ENCODE peak calls at places on chromosomes 12 and 14, in eight cellular contexts. P is stimulated activated CD8-positive, alpha-beta memory T cell treated with anti-CD3 and anti-CD28 coated beads, Interleukin-15, amount 100 ng/mL, for 1 hour; T is HS-5; D is G401; Q is activated CD8-positive, alpha-beta memory T cell treated with anti-CD3 and anti-CD28 coated beads for 1 hour; J is hippocampal formation; N is GM03348; Z is H54. M is an unnamed sample.

GRCh38 chr12:13198240-13198639 is 1.7 kb downstream of the EMP1 start:
- DNase-seq in P (no peak), T (no peak), D (no peak), Q (no peak), J (no peak), N (no peak), Z (no peak), M (no peak)

GRCh38 chr12:124517260-124518050 is 50.0 kb downstream of the NCOR2 start:
- DNase-seq in P (no peak), T (no peak), D (peak; percentile 86), Q (no peak), J (peak; percentile 57), N (peak; percentile 73), Z (no peak), M (peak; percentile 35)

GRCh38 chr14:89805501-89805900 is 149.0 kb downstream of the EFCAB11 start:
- DNase-seq in P (no peak), T (no peak), D (no peak), Q (no peak), J (no peak), N (no peak), Z (no peak), M (no peak)

GRCh38 chr12:41983896-41984295 is 160.8 kb downstream of the GXYLT1 start:
- DNase-seq in P (no peak), T (no peak), D (no peak), Q (no peak), J (no peak), N (no peak), Z (no peak), M (no peak)

GRCh38 chr12:52147367-52147972 is 44.3 kb downstream of the KRT80 start:
- DNase-seq in P (no peak), T (peak; percentile 95), D (no peak), Q (no peak), J (no peak), N (peak; percentile 99), Z (peak; percentile 91), M (no peak)

GRCh38 chr12:40647651-40648050 is 44.6 kb upstream of the CNTN1 start:
- DNase-seq in P (no peak), T (peak; percentile 54), D (no peak), Q (no peak), J (no peak), N (no peak), Z (no peak), M (no peak)

GRCh38 chr12:85866929-85867776 is 6.9 kb upstream of the NTS start:
- DNase-seq in P (no peak), T (peak; percentile 35), D (peak; percentile 68), Q (no peak), J (peak; percentile 51), N (peak; percentile 67), Z (no peak), M (no peak)

GRCh38 chr14:99752486-99753121 is 40.6 kb upstream of the EML1 start:
- DNase-seq in P (no peak), T (peak; percentile 56), D (no peak), Q (no peak), J (no peak), N (peak; percentile 83), Z (no peak), M (no peak)

GRCh38 chr14:106141242-106142220 is 615.1 kb downstream of the TMEM121 start:
- DNase-seq in P (no peak), T (no peak), D (no peak), Q (no peak), J (no peak), N (no peak), Z (no peak), M (no peak)

GRCh38 chr12:9762369-9762768 is 1.7 kb upstream of the CD69 start:
- DNase-seq in P (no peak), T (no peak), D (no peak), Q (no peak), J (no peak), N (no peak), Z (no peak), M (no peak)

GRCh38 chr12:74514098-74514872 is 23.4 kb upstream of the ATXN7L3B start:
- DNase-seq in P (no peak), T (no peak), D (no peak), Q (no peak), J (no peak), N (no peak), Z (no peak), M (no peak)

GRCh38 chr12:2411586-2412304 is 359.0 kb downstream of the CACNA1C start:
- DNase-seq in P (no peak), T (no peak), D (no peak), Q (no peak), J (no peak), N (no peak), Z (no peak), M (no peak)

M was measured in cerebellar nuclear complex.